ENCODE peak calls at places on chromosomes 16 and 17, in nine cellular contexts. One of them, this sample, is unnamed.
A peak's percentile ranks its signal among the peaks of the same experiment; 100 is the strongest.

GRCh38 chr17:49739662-49740271 is 24.2 kb downstream of the FAM117A start:
- DNase-seq in NCI-H2081: peak; percentile 72
- DNase-seq in HFF-Myc: no peak
- DNase-seq in left cardiac atrium: peak; percentile 90
- DNase-seq in T follicular helper cell: peak; percentile 95
- DNase-seq in left ventricle myocardium inferior: peak; percentile 84
- DNase-seq in activated T-helper 9 cell treated with anti-CD3 and anti-CD28 coated beads, Interleukin-2, amount 50 U/mL, for 16 hours: peak; percentile 77
- DNase-seq in mucosa of gallbladder: peak; percentile 81
- DNase-seq in immature natural killer cell: peak; percentile 97
- DNase-seq in this sample: no peak

GRCh38 chr17:28553000-28553505 is 629 bp upstream of the UNC119 start:
- DNase-seq in NCI-H2081: no peak
- DNase-seq in HFF-Myc: no peak
- DNase-seq in left cardiac atrium: no peak
- DNase-seq in T follicular helper cell: no peak
- DNase-seq in left ventricle myocardium inferior: no peak
- DNase-seq in activated T-helper 9 cell treated with anti-CD3 and anti-CD28 coated beads, Interleukin-2, amount 50 U/mL, for 16 hours: no peak
- DNase-seq in mucosa of gallbladder: no peak
- DNase-seq in immature natural killer cell: no peak
- DNase-seq in this sample: no peak

GRCh38 chr17:79845601-79845949 is 6.3 kb upstream of the CBX4 start:
- DNase-seq in NCI-H2081: no peak
- DNase-seq in HFF-Myc: no peak
- DNase-seq in left cardiac atrium: no peak
- DNase-seq in T follicular helper cell: no peak
- DNase-seq in left ventricle myocardium inferior: no peak
- DNase-seq in activated T-helper 9 cell treated with anti-CD3 and anti-CD28 coated beads, Interleukin-2, amount 50 U/mL, for 16 hours: no peak
- DNase-seq in mucosa of gallbladder: no peak
- DNase-seq in immature natural killer cell: no peak
- DNase-seq in this sample: no peak

GRCh38 chr17:330993-331701 is 21.5 kb downstream of the RPH3AL start:
- DNase-seq in NCI-H2081: no peak
- DNase-seq in HFF-Myc: no peak
- DNase-seq in left cardiac atrium: peak; percentile 76
- DNase-seq in T follicular helper cell: no peak
- DNase-seq in left ventricle myocardium inferior: peak; percentile 81
- DNase-seq in activated T-helper 9 cell treated with anti-CD3 and anti-CD28 coated beads, Interleukin-2, amount 50 U/mL, for 16 hours: no peak
- DNase-seq in mucosa of gallbladder: no peak
- DNase-seq in immature natural killer cell: peak; percentile 21
- DNase-seq in this sample: no peak

GRCh38 chr17:57747221-57748017 is 2.3 kb upstream of the CCDC182 start:
- DNase-seq in NCI-H2081: peak; percentile 76
- DNase-seq in HFF-Myc: peak; percentile 37
- DNase-seq in left cardiac atrium: no peak
- DNase-seq in T follicular helper cell: peak; percentile 5
- DNase-seq in left ventricle myocardium inferior: no peak
- DNase-seq in activated T-helper 9 cell treated with anti-CD3 and anti-CD28 coated beads, Interleukin-2, amount 50 U/mL, for 16 hours: peak; percentile 8
- DNase-seq in mucosa of gallbladder: peak; percentile 19
- DNase-seq in immature natural killer cell: peak; percentile 43
- DNase-seq in this sample: peak; percentile 51

GRCh38 chr17:75260679-75261335 is 599 bp downstream of the GGA3 start:
- DNase-seq in NCI-H2081: no peak
- DNase-seq in HFF-Myc: no peak
- DNase-seq in left cardiac atrium: no peak
- DNase-seq in T follicular helper cell: no peak
- DNase-seq in left ventricle myocardium inferior: no peak
- DNase-seq in activated T-helper 9 cell treated with anti-CD3 and anti-CD28 coated beads, Interleukin-2, amount 50 U/mL, for 16 hours: peak; percentile 37
- DNase-seq in mucosa of gallbladder: no peak
- DNase-seq in immature natural killer cell: no peak
- DNase-seq in this sample: no peak

GRCh38 chr16:19746561-19746960 is 28.5 kb downstream of the IQCK start:
- DNase-seq in NCI-H2081: no peak
- DNase-seq in HFF-Myc: no peak
- DNase-seq in left cardiac atrium: no peak
- DNase-seq in T follicular helper cell: no peak
- DNase-seq in left ventricle myocardium inferior: no peak
- DNase-seq in activated T-helper 9 cell treated with anti-CD3 and anti-CD28 coated beads, Interleukin-2, amount 50 U/mL, for 16 hours: no peak
- DNase-seq in mucosa of gallbladder: no peak
- DNase-seq in immature natural killer cell: no peak
- DNase-seq in this sample: no peak

GRCh38 chr17:7237761-7238417 is 1.4 kb downstream of the PHF23 start:
- DNase-seq in NCI-H2081: peak; percentile 34
- DNase-seq in HFF-Myc: no peak
- DNase-seq in left cardiac atrium: peak; percentile 88
- DNase-seq in T follicular helper cell: peak; percentile 66
- DNase-seq in left ventricle myocardium inferior: peak; percentile 84
- DNase-seq in activated T-helper 9 cell treated with anti-CD3 and anti-CD28 coated beads, Interleukin-2, amount 50 U/mL, for 16 hours: peak; percentile 79
- DNase-seq in mucosa of gallbladder: peak; percentile 76
- DNase-seq in immature natural killer cell: peak; percentile 62
- DNase-seq in this sample: peak; percentile 71

GRCh38 chr16:81458149-81458669 is 13.6 kb downstream of the CMIP start:
- DNase-seq in NCI-H2081: no peak
- DNase-seq in HFF-Myc: no peak
- DNase-seq in left cardiac atrium: no peak
- DNase-seq in T follicular helper cell: no peak
- DNase-seq in left ventricle myocardium inferior: no peak
- DNase-seq in activated T-helper 9 cell treated with anti-CD3 and anti-CD28 coated beads, Interleukin-2, amount 50 U/mL, for 16 hours: no peak
- DNase-seq in mucosa of gallbladder: no peak
- DNase-seq in immature natural killer cell: no peak
- DNase-seq in this sample: no peak

GRCh38 chr16:5056347-5056746 is 9.4 kb downstream of the C16orf89 start:
- DNase-seq in NCI-H2081: no peak
- DNase-seq in HFF-Myc: no peak
- DNase-seq in left cardiac atrium: no peak
- DNase-seq in T follicular helper cell: peak; percentile 4
- DNase-seq in left ventricle myocardium inferior: no peak
- DNase-seq in activated T-helper 9 cell treated with anti-CD3 and anti-CD28 coated beads, Interleukin-2, amount 50 U/mL, for 16 hours: peak; percentile 3
- DNase-seq in mucosa of gallbladder: no peak
- DNase-seq in immature natural killer cell: no peak
- DNase-seq in this sample: peak; percentile 60

GRCh38 chr17:72092710-72093322 is 28.0 kb upstream of the SOX9 start:
- DNase-seq in NCI-H2081: no peak
- DNase-seq in HFF-Myc: no peak
- DNase-seq in left cardiac atrium: no peak
- DNase-seq in T follicular helper cell: no peak
- DNase-seq in left ventricle myocardium inferior: no peak
- DNase-seq in activated T-helper 9 cell treated with anti-CD3 and anti-CD28 coated beads, Interleukin-2, amount 50 U/mL, for 16 hours: no peak
- DNase-seq in mucosa of gallbladder: no peak
- DNase-seq in immature natural killer cell: no peak
- DNase-seq in this sample: no peak

GRCh38 chr16:89720859-89721643 is at the start of the genes VPS9D1 and ZNF276:
- DNase-seq in NCI-H2081: peak; percentile 61
- DNase-seq in HFF-Myc: peak; percentile 26
- DNase-seq in left cardiac atrium: peak; percentile 92
- DNase-seq in T follicular helper cell: peak; percentile 82
- DNase-seq in left ventricle myocardium inferior: peak; percentile 89
- DNase-seq in activated T-helper 9 cell treated with anti-CD3 and anti-CD28 coated beads, Interleukin-2, amount 50 U/mL, for 16 hours: peak; percentile 79
- DNase-seq in mucosa of gallbladder: peak; percentile 83
- DNase-seq in immature natural killer cell: peak; percentile 81
- DNase-seq in this sample: peak; percentile 76

GRCh38 chr16:12089492-12090161 is 113.1 kb downstream of the SNX29 start:
- DNase-seq in NCI-H2081: no peak
- DNase-seq in HFF-Myc: no peak
- DNase-seq in left cardiac atrium: peak; percentile 39
- DNase-seq in T follicular helper cell: no peak
- DNase-seq in left ventricle myocardium inferior: peak; percentile 37
- DNase-seq in activated T-helper 9 cell treated with anti-CD3 and anti-CD28 coated beads, Interleukin-2, amount 50 U/mL, for 16 hours: no peak
- DNase-seq in mucosa of gallbladder: peak; percentile 52
- DNase-seq in immature natural killer cell: no peak
- DNase-seq in this sample: peak; percentile 57

This sample was measured in GM12891.